ENCODE peak calls at places on chromosomes 16 and 17, in eight cellular contexts. One of them, this sample, is unnamed.

GRCh38 chr17:70687421-70687820 is 518.1 kb downstream of the KCNJ2 start:
- DNase-seq in hypothalamus: no peak
- DNase-seq in HuH-7.5: no peak
- DNase-seq in activated T-cell treated with anti-CD3 and anti-CD28 coated beads, Interleukin-2, amount 50 U/mL, for 48 hours: no peak
- DNase-seq in SK-N-DZ: no peak
- DNase-seq in NCI-H748 treated with DMSO at 0.1 percent for 48 hours: no peak
- DNase-seq in activated CD4-positive, alpha-beta T cell treated with anti-CD3 and anti-CD28 coated beads, Interleukin-2, amount 50 U/mL, for 1 hour: no peak
- DNase-seq in iPS-NIHi11: no peak
- DNase-seq in this sample: no peak

GRCh38 chr17:8563981-8564602 is 66.4 kb downstream of the MYH10 start:
- DNase-seq in hypothalamus: no peak
- DNase-seq in HuH-7.5: no peak
- DNase-seq in activated T-cell treated with anti-CD3 and anti-CD28 coated beads, Interleukin-2, amount 50 U/mL, for 48 hours: no peak
- DNase-seq in SK-N-DZ: no peak
- DNase-seq in NCI-H748 treated with DMSO at 0.1 percent for 48 hours: no peak
- DNase-seq in activated CD4-positive, alpha-beta T cell treated with anti-CD3 and anti-CD28 coated beads, Interleukin-2, amount 50 U/mL, for 1 hour: no peak
- DNase-seq in iPS-NIHi11: no peak
- DNase-seq in this sample: no peak

GRCh38 chr17:72984145-72984924 is 108.2 kb downstream of the SLC39A11 start:
- DNase-seq in hypothalamus: no peak
- DNase-seq in HuH-7.5: no peak
- DNase-seq in activated T-cell treated with anti-CD3 and anti-CD28 coated beads, Interleukin-2, amount 50 U/mL, for 48 hours: no peak
- DNase-seq in SK-N-DZ: no peak
- DNase-seq in NCI-H748 treated with DMSO at 0.1 percent for 48 hours: no peak
- DNase-seq in activated CD4-positive, alpha-beta T cell treated with anti-CD3 and anti-CD28 coated beads, Interleukin-2, amount 50 U/mL, for 1 hour: no peak
- DNase-seq in iPS-NIHi11: no peak
- DNase-seq in this sample: no peak

GRCh38 chr16:86363836-86364618 is 146.3 kb upstream of the FOXF1 start:
- DNase-seq in hypothalamus: no peak
- DNase-seq in HuH-7.5: no peak
- DNase-seq in activated T-cell treated with anti-CD3 and anti-CD28 coated beads, Interleukin-2, amount 50 U/mL, for 48 hours: no peak
- DNase-seq in SK-N-DZ: no peak
- DNase-seq in NCI-H748 treated with DMSO at 0.1 percent for 48 hours: no peak
- DNase-seq in activated CD4-positive, alpha-beta T cell treated with anti-CD3 and anti-CD28 coated beads, Interleukin-2, amount 50 U/mL, for 1 hour: no peak
- DNase-seq in iPS-NIHi11: no peak
- DNase-seq in this sample: no peak

GRCh38 chr16:27315333-27316037 is 1.7 kb downstream of the IL4R start:
- DNase-seq in hypothalamus: no peak
- DNase-seq in HuH-7.5: peak
- DNase-seq in activated T-cell treated with anti-CD3 and anti-CD28 coated beads, Interleukin-2, amount 50 U/mL, for 48 hours: peak
- DNase-seq in SK-N-DZ: no peak
- DNase-seq in NCI-H748 treated with DMSO at 0.1 percent for 48 hours: no peak
- DNase-seq in activated CD4-positive, alpha-beta T cell treated with anti-CD3 and anti-CD28 coated beads, Interleukin-2, amount 50 U/mL, for 1 hour: peak
- DNase-seq in iPS-NIHi11: no peak
- DNase-seq in this sample: peak

GRCh38 chr16:12120331-12120981 is 143.9 kb downstream of the SNX29 start:
- DNase-seq in hypothalamus: no peak
- DNase-seq in HuH-7.5: no peak
- DNase-seq in activated T-cell treated with anti-CD3 and anti-CD28 coated beads, Interleukin-2, amount 50 U/mL, for 48 hours: no peak
- DNase-seq in SK-N-DZ: peak
- DNase-seq in NCI-H748 treated with DMSO at 0.1 percent for 48 hours: peak
- DNase-seq in activated CD4-positive, alpha-beta T cell treated with anti-CD3 and anti-CD28 coated beads, Interleukin-2, amount 50 U/mL, for 1 hour: no peak
- DNase-seq in iPS-NIHi11: no peak
- DNase-seq in this sample: no peak

GRCh38 chr16:28572659-28573510 is 19.2 kb downstream of the SGF29 start:
- DNase-seq in hypothalamus: no peak
- DNase-seq in HuH-7.5: no peak
- DNase-seq in activated T-cell treated with anti-CD3 and anti-CD28 coated beads, Interleukin-2, amount 50 U/mL, for 48 hours: no peak
- DNase-seq in SK-N-DZ: no peak
- DNase-seq in NCI-H748 treated with DMSO at 0.1 percent for 48 hours: no peak
- DNase-seq in activated CD4-positive, alpha-beta T cell treated with anti-CD3 and anti-CD28 coated beads, Interleukin-2, amount 50 U/mL, for 1 hour: no peak
- DNase-seq in iPS-NIHi11: peak
- DNase-seq in this sample: no peak

GRCh38 chr16:72932050-72932449 is 115.9 kb downstream of the ZFHX3 start:
- DNase-seq in hypothalamus: no peak
- DNase-seq in HuH-7.5: no peak
- DNase-seq in activated T-cell treated with anti-CD3 and anti-CD28 coated beads, Interleukin-2, amount 50 U/mL, for 48 hours: no peak
- DNase-seq in SK-N-DZ: no peak
- DNase-seq in NCI-H748 treated with DMSO at 0.1 percent for 48 hours: no peak
- DNase-seq in activated CD4-positive, alpha-beta T cell treated with anti-CD3 and anti-CD28 coated beads, Interleukin-2, amount 50 U/mL, for 1 hour: no peak
- DNase-seq in iPS-NIHi11: no peak
- DNase-seq in this sample: peak

GRCh38 chr17:58487589-58488427 is at the start of gene HSF5:
- DNase-seq in hypothalamus: no peak
- DNase-seq in HuH-7.5: no peak
- DNase-seq in activated T-cell treated with anti-CD3 and anti-CD28 coated beads, Interleukin-2, amount 50 U/mL, for 48 hours: peak
- DNase-seq in SK-N-DZ: no peak
- DNase-seq in NCI-H748 treated with DMSO at 0.1 percent for 48 hours: no peak
- DNase-seq in activated CD4-positive, alpha-beta T cell treated with anti-CD3 and anti-CD28 coated beads, Interleukin-2, amount 50 U/mL, for 1 hour: peak
- DNase-seq in iPS-NIHi11: peak
- DNase-seq in this sample: peak

GRCh38 chr16:3706253-3707145 is 10.8 kb downstream of the TRAP1 start:
- DNase-seq in hypothalamus: no peak
- DNase-seq in HuH-7.5: no peak
- DNase-seq in activated T-cell treated with anti-CD3 and anti-CD28 coated beads, Interleukin-2, amount 50 U/mL, for 48 hours: no peak
- DNase-seq in SK-N-DZ: no peak
- DNase-seq in NCI-H748 treated with DMSO at 0.1 percent for 48 hours: no peak
- DNase-seq in activated CD4-positive, alpha-beta T cell treated with anti-CD3 and anti-CD28 coated beads, Interleukin-2, amount 50 U/mL, for 1 hour: no peak
- DNase-seq in iPS-NIHi11: no peak
- DNase-seq in this sample: no peak

GRCh38 chr17:33521784-33522183 is 228.7 kb upstream of the ASIC2 start:
- DNase-seq in hypothalamus: no peak
- DNase-seq in HuH-7.5: no peak
- DNase-seq in activated T-cell treated with anti-CD3 and anti-CD28 coated beads, Interleukin-2, amount 50 U/mL, for 48 hours: peak
- DNase-seq in SK-N-DZ: peak
- DNase-seq in NCI-H748 treated with DMSO at 0.1 percent for 48 hours: no peak
- DNase-seq in activated CD4-positive, alpha-beta T cell treated with anti-CD3 and anti-CD28 coated beads, Interleukin-2, amount 50 U/mL, for 1 hour: no peak
- DNase-seq in iPS-NIHi11: peak
- DNase-seq in this sample: no peak

GRCh38 chr16:82195917-82196494 is 26.0 kb upstream of the MPHOSPH6 start:
- DNase-seq in hypothalamus: no peak
- DNase-seq in HuH-7.5: peak
- DNase-seq in activated T-cell treated with anti-CD3 and anti-CD28 coated beads, Interleukin-2, amount 50 U/mL, for 48 hours: no peak
- DNase-seq in SK-N-DZ: no peak
- DNase-seq in NCI-H748 treated with DMSO at 0.1 percent for 48 hours: peak
- DNase-seq in activated CD4-positive, alpha-beta T cell treated with anti-CD3 and anti-CD28 coated beads, Interleukin-2, amount 50 U/mL, for 1 hour: no peak
- DNase-seq in iPS-NIHi11: no peak
- DNase-seq in this sample: no peak

GRCh38 chr17:64097196-64097936 is 32.6 kb downstream of the ERN1 start:
- DNase-seq in hypothalamus: no peak
- DNase-seq in HuH-7.5: no peak
- DNase-seq in activated T-cell treated with anti-CD3 and anti-CD28 coated beads, Interleukin-2, amount 50 U/mL, for 48 hours: no peak
- DNase-seq in SK-N-DZ: no peak
- DNase-seq in NCI-H748 treated with DMSO at 0.1 percent for 48 hours: no peak
- DNase-seq in activated CD4-positive, alpha-beta T cell treated with anti-CD3 and anti-CD28 coated beads, Interleukin-2, amount 50 U/mL, for 1 hour: no peak
- DNase-seq in iPS-NIHi11: no peak
- DNase-seq in this sample: no peak

GRCh38 chr17:3157218-3157617 is 29.9 kb upstream of the OR1G1 start:
- DNase-seq in hypothalamus: no peak
- DNase-seq in HuH-7.5: no peak
- DNase-seq in activated T-cell treated with anti-CD3 and anti-CD28 coated beads, Interleukin-2, amount 50 U/mL, for 48 hours: no peak
- DNase-seq in SK-N-DZ: no peak
- DNase-seq in NCI-H748 treated with DMSO at 0.1 percent for 48 hours: no peak
- DNase-seq in activated CD4-positive, alpha-beta T cell treated with anti-CD3 and anti-CD28 coated beads, Interleukin-2, amount 50 U/mL, for 1 hour: no peak
- DNase-seq in iPS-NIHi11: no peak
- DNase-seq in this sample: no peak

GRCh38 chr17:77186141-77186604 is 45.4 kb downstream of the SEC14L1 start:
- DNase-seq in hypothalamus: no peak
- DNase-seq in HuH-7.5: no peak
- DNase-seq in activated T-cell treated with anti-CD3 and anti-CD28 coated beads, Interleukin-2, amount 50 U/mL, for 48 hours: peak
- DNase-seq in SK-N-DZ: peak
- DNase-seq in NCI-H748 treated with DMSO at 0.1 percent for 48 hours: no peak
- DNase-seq in activated CD4-positive, alpha-beta T cell treated with anti-CD3 and anti-CD28 coated beads, Interleukin-2, amount 50 U/mL, for 1 hour: no peak
- DNase-seq in iPS-NIHi11: no peak
- DNase-seq in this sample: no peak

GRCh38 chr17:78890111-78890897 is 12.7 kb downstream of the CEP295NL start:
- DNase-seq in hypothalamus: no peak
- DNase-seq in HuH-7.5: no peak
- DNase-seq in activated T-cell treated with anti-CD3 and anti-CD28 coated beads, Interleukin-2, amount 50 U/mL, for 48 hours: peak
- DNase-seq in SK-N-DZ: no peak
- DNase-seq in NCI-H748 treated with DMSO at 0.1 percent for 48 hours: no peak
- DNase-seq in activated CD4-positive, alpha-beta T cell treated with anti-CD3 and anti-CD28 coated beads, Interleukin-2, amount 50 U/mL, for 1 hour: peak
- DNase-seq in iPS-NIHi11: no peak
- DNase-seq in this sample: no peak

GRCh38 chr17:81419333-81419885 is 24.2 kb downstream of the BAHCC1 start:
- DNase-seq in hypothalamus: no peak
- DNase-seq in HuH-7.5: peak
- DNase-seq in activated T-cell treated with anti-CD3 and anti-CD28 coated beads, Interleukin-2, amount 50 U/mL, for 48 hours: no peak
- DNase-seq in SK-N-DZ: peak
- DNase-seq in NCI-H748 treated with DMSO at 0.1 percent for 48 hours: peak
- DNase-seq in activated CD4-positive, alpha-beta T cell treated with anti-CD3 and anti-CD28 coated beads, Interleukin-2, amount 50 U/mL, for 1 hour: no peak
- DNase-seq in iPS-NIHi11: peak
- DNase-seq in this sample: no peak

GRCh38 chr17:72687941-72688340 is 404.5 kb downstream of the SLC39A11 start:
- DNase-seq in hypothalamus: no peak
- DNase-seq in HuH-7.5: no peak
- DNase-seq in activated T-cell treated with anti-CD3 and anti-CD28 coated beads, Interleukin-2, amount 50 U/mL, for 48 hours: no peak
- DNase-seq in SK-N-DZ: no peak
- DNase-seq in NCI-H748 treated with DMSO at 0.1 percent for 48 hours: no peak
- DNase-seq in activated CD4-positive, alpha-beta T cell treated with anti-CD3 and anti-CD28 coated beads, Interleukin-2, amount 50 U/mL, for 1 hour: no peak
- DNase-seq in iPS-NIHi11: no peak
- DNase-seq in this sample: no peak

GRCh38 chr16:6193718-6194117 is 1096.1 kb upstream of the EEF2KMT start:
- DNase-seq in hypothalamus: no peak
- DNase-seq in HuH-7.5: no peak
- DNase-seq in activated T-cell treated with anti-CD3 and anti-CD28 coated beads, Interleukin-2, amount 50 U/mL, for 48 hours: no peak
- DNase-seq in SK-N-DZ: no peak
- DNase-seq in NCI-H748 treated with DMSO at 0.1 percent for 48 hours: no peak
- DNase-seq in activated CD4-positive, alpha-beta T cell treated with anti-CD3 and anti-CD28 coated beads, Interleukin-2, amount 50 U/mL, for 1 hour: no peak
- DNase-seq in iPS-NIHi11: peak
- DNase-seq in this sample: no peak

GRCh38 chr17:47276868-47277267 is 23.2 kb downstream of the ITGB3 start:
- DNase-seq in hypothalamus: no peak
- DNase-seq in HuH-7.5: no peak
- DNase-seq in activated T-cell treated with anti-CD3 and anti-CD28 coated beads, Interleukin-2, amount 50 U/mL, for 48 hours: no peak
- DNase-seq in SK-N-DZ: peak
- DNase-seq in NCI-H748 treated with DMSO at 0.1 percent for 48 hours: peak
- DNase-seq in activated CD4-positive, alpha-beta T cell treated with anti-CD3 and anti-CD28 coated beads, Interleukin-2, amount 50 U/mL, for 1 hour: no peak
- DNase-seq in iPS-NIHi11: peak
- DNase-seq in this sample: no peak

GRCh38 chr17:17710355-17710727 is 29.1 kb downstream of the RAI1 start:
- DNase-seq in hypothalamus: no peak
- DNase-seq in HuH-7.5: no peak
- DNase-seq in activated T-cell treated with anti-CD3 and anti-CD28 coated beads, Interleukin-2, amount 50 U/mL, for 48 hours: no peak
- DNase-seq in SK-N-DZ: no peak
- DNase-seq in NCI-H748 treated with DMSO at 0.1 percent for 48 hours: no peak
- DNase-seq in activated CD4-positive, alpha-beta T cell treated with anti-CD3 and anti-CD28 coated beads, Interleukin-2, amount 50 U/mL, for 1 hour: no peak
- DNase-seq in iPS-NIHi11: no peak
- DNase-seq in this sample: no peak

GRCh38 chr17:9402590-9403199 is 172.9 kb downstream of the STX8 start:
- DNase-seq in hypothalamus: no peak
- DNase-seq in HuH-7.5: peak
- DNase-seq in activated T-cell treated with anti-CD3 and anti-CD28 coated beads, Interleukin-2, amount 50 U/mL, for 48 hours: peak
- DNase-seq in SK-N-DZ: peak
- DNase-seq in NCI-H748 treated with DMSO at 0.1 percent for 48 hours: peak
- DNase-seq in activated CD4-positive, alpha-beta T cell treated with anti-CD3 and anti-CD28 coated beads, Interleukin-2, amount 50 U/mL, for 1 hour: peak
- DNase-seq in iPS-NIHi11: peak
- DNase-seq in this sample: peak

GRCh38 chr16:88967800-88968588 is 9.0 kb downstream of the CBFA2T3 start:
- DNase-seq in hypothalamus: no peak
- DNase-seq in HuH-7.5: no peak
- DNase-seq in activated T-cell treated with anti-CD3 and anti-CD28 coated beads, Interleukin-2, amount 50 U/mL, for 48 hours: no peak
- DNase-seq in SK-N-DZ: no peak
- DNase-seq in NCI-H748 treated with DMSO at 0.1 percent for 48 hours: no peak
- DNase-seq in activated CD4-positive, alpha-beta T cell treated with anti-CD3 and anti-CD28 coated beads, Interleukin-2, amount 50 U/mL, for 1 hour: no peak
- DNase-seq in iPS-NIHi11: no peak
- DNase-seq in this sample: peak

GRCh38 chr17:75842963-75843576 is 1.1 kb downstream of the UNC13D start:
- DNase-seq in hypothalamus: no peak
- DNase-seq in HuH-7.5: no peak
- DNase-seq in activated T-cell treated with anti-CD3 and anti-CD28 coated beads, Interleukin-2, amount 50 U/mL, for 48 hours: peak
- DNase-seq in SK-N-DZ: no peak
- DNase-seq in NCI-H748 treated with DMSO at 0.1 percent for 48 hours: no peak
- DNase-seq in activated CD4-positive, alpha-beta T cell treated with anti-CD3 and anti-CD28 coated beads, Interleukin-2, amount 50 U/mL, for 1 hour: peak
- DNase-seq in iPS-NIHi11: no peak
- DNase-seq in this sample: no peak

GRCh38 chr17:4945176-4945943 is 3.0 kb downstream of the PFN1 start:
- DNase-seq in hypothalamus: no peak
- DNase-seq in HuH-7.5: no peak
- DNase-seq in activated T-cell treated with anti-CD3 and anti-CD28 coated beads, Interleukin-2, amount 50 U/mL, for 48 hours: peak
- DNase-seq in SK-N-DZ: no peak
- DNase-seq in NCI-H748 treated with DMSO at 0.1 percent for 48 hours: no peak
- DNase-seq in activated CD4-positive, alpha-beta T cell treated with anti-CD3 and anti-CD28 coated beads, Interleukin-2, amount 50 U/mL, for 1 hour: peak
- DNase-seq in iPS-NIHi11: no peak
- DNase-seq in this sample: peak

GRCh38 chr17:61619493-61619892 is 28.5 kb upstream of the NACA2 start:
- DNase-seq in hypothalamus: no peak
- DNase-seq in HuH-7.5: no peak
- DNase-seq in activated T-cell treated with anti-CD3 and anti-CD28 coated beads, Interleukin-2, amount 50 U/mL, for 48 hours: no peak
- DNase-seq in SK-N-DZ: no peak
- DNase-seq in NCI-H748 treated with DMSO at 0.1 percent for 48 hours: no peak
- DNase-seq in activated CD4-positive, alpha-beta T cell treated with anti-CD3 and anti-CD28 coated beads, Interleukin-2, amount 50 U/mL, for 1 hour: no peak
- DNase-seq in iPS-NIHi11: no peak
- DNase-seq in this sample: no peak

GRCh38 chr16:89588413-89589109 is 13.0 kb downstream of the CPNE7 start:
- DNase-seq in hypothalamus: no peak
- DNase-seq in HuH-7.5: no peak
- DNase-seq in activated T-cell treated with anti-CD3 and anti-CD28 coated beads, Interleukin-2, amount 50 U/mL, for 48 hours: no peak
- DNase-seq in SK-N-DZ: no peak
- DNase-seq in NCI-H748 treated with DMSO at 0.1 percent for 48 hours: no peak
- DNase-seq in activated CD4-positive, alpha-beta T cell treated with anti-CD3 and anti-CD28 coated beads, Interleukin-2, amount 50 U/mL, for 1 hour: no peak
- DNase-seq in iPS-NIHi11: no peak
- DNase-seq in this sample: no peak

GRCh38 chr16:26542198-26542597 is 524.5 kb upstream of the C16orf82 start:
- DNase-seq in hypothalamus: no peak
- DNase-seq in HuH-7.5: no peak
- DNase-seq in activated T-cell treated with anti-CD3 and anti-CD28 coated beads, Interleukin-2, amount 50 U/mL, for 48 hours: no peak
- DNase-seq in SK-N-DZ: no peak
- DNase-seq in NCI-H748 treated with DMSO at 0.1 percent for 48 hours: no peak
- DNase-seq in activated CD4-positive, alpha-beta T cell treated with anti-CD3 and anti-CD28 coated beads, Interleukin-2, amount 50 U/mL, for 1 hour: no peak
- DNase-seq in iPS-NIHi11: no peak
- DNase-seq in this sample: no peak

GRCh38 chr17:75078097-75079022 is 9.4 kb upstream of the SLC16A5 start:
- DNase-seq in hypothalamus: no peak
- DNase-seq in HuH-7.5: no peak
- DNase-seq in activated T-cell treated with anti-CD3 and anti-CD28 coated beads, Interleukin-2, amount 50 U/mL, for 48 hours: peak
- DNase-seq in SK-N-DZ: no peak
- DNase-seq in NCI-H748 treated with DMSO at 0.1 percent for 48 hours: no peak
- DNase-seq in activated CD4-positive, alpha-beta T cell treated with anti-CD3 and anti-CD28 coated beads, Interleukin-2, amount 50 U/mL, for 1 hour: no peak
- DNase-seq in iPS-NIHi11: no peak
- DNase-seq in this sample: peak

GRCh38 chr17:77436058-77436442 is 295.3 kb downstream of the SEC14L1 start:
- DNase-seq in hypothalamus: no peak
- DNase-seq in HuH-7.5: no peak
- DNase-seq in activated T-cell treated with anti-CD3 and anti-CD28 coated beads, Interleukin-2, amount 50 U/mL, for 48 hours: peak
- DNase-seq in SK-N-DZ: peak
- DNase-seq in NCI-H748 treated with DMSO at 0.1 percent for 48 hours: no peak
- DNase-seq in activated CD4-positive, alpha-beta T cell treated with anti-CD3 and anti-CD28 coated beads, Interleukin-2, amount 50 U/mL, for 1 hour: no peak
- DNase-seq in iPS-NIHi11: peak
- DNase-seq in this sample: no peak

GRCh38 chr16:65069766-65070165 is 52.1 kb downstream of the CDH11 start:
- DNase-seq in hypothalamus: no peak
- DNase-seq in HuH-7.5: no peak
- DNase-seq in activated T-cell treated with anti-CD3 and anti-CD28 coated beads, Interleukin-2, amount 50 U/mL, for 48 hours: no peak
- DNase-seq in SK-N-DZ: no peak
- DNase-seq in NCI-H748 treated with DMSO at 0.1 percent for 48 hours: no peak
- DNase-seq in activated CD4-positive, alpha-beta T cell treated with anti-CD3 and anti-CD28 coated beads, Interleukin-2, amount 50 U/mL, for 1 hour: no peak
- DNase-seq in iPS-NIHi11: no peak
- DNase-seq in this sample: no peak

GRCh38 chr17:16652847-16653366 is 743 bp downstream of the ZNF624 start:
- DNase-seq in hypothalamus: no peak
- DNase-seq in HuH-7.5: no peak
- DNase-seq in activated T-cell treated with anti-CD3 and anti-CD28 coated beads, Interleukin-2, amount 50 U/mL, for 48 hours: no peak
- DNase-seq in SK-N-DZ: no peak
- DNase-seq in NCI-H748 treated with DMSO at 0.1 percent for 48 hours: peak
- DNase-seq in activated CD4-positive, alpha-beta T cell treated with anti-CD3 and anti-CD28 coated beads, Interleukin-2, amount 50 U/mL, for 1 hour: no peak
- DNase-seq in iPS-NIHi11: no peak
- DNase-seq in this sample: peak

GRCh38 chr16:85358704-85359146 is 246.5 kb upstream of the CIBAR2 start:
- DNase-seq in hypothalamus: no peak
- DNase-seq in HuH-7.5: no peak
- DNase-seq in activated T-cell treated with anti-CD3 and anti-CD28 coated beads, Interleukin-2, amount 50 U/mL, for 48 hours: no peak
- DNase-seq in SK-N-DZ: no peak
- DNase-seq in NCI-H748 treated with DMSO at 0.1 percent for 48 hours: no peak
- DNase-seq in activated CD4-positive, alpha-beta T cell treated with anti-CD3 and anti-CD28 coated beads, Interleukin-2, amount 50 U/mL, for 1 hour: no peak
- DNase-seq in iPS-NIHi11: no peak
- DNase-seq in this sample: no peak

GRCh38 chr17:83085526-83086196 is 6.3 kb downstream of the METRNL start:
- DNase-seq in hypothalamus: no peak
- DNase-seq in HuH-7.5: no peak
- DNase-seq in activated T-cell treated with anti-CD3 and anti-CD28 coated beads, Interleukin-2, amount 50 U/mL, for 48 hours: no peak
- DNase-seq in SK-N-DZ: no peak
- DNase-seq in NCI-H748 treated with DMSO at 0.1 percent for 48 hours: no peak
- DNase-seq in activated CD4-positive, alpha-beta T cell treated with anti-CD3 and anti-CD28 coated beads, Interleukin-2, amount 50 U/mL, for 1 hour: no peak
- DNase-seq in iPS-NIHi11: no peak
- DNase-seq in this sample: no peak